ENCODE peak calls at places on chromosomes 11 and 22, in five cellular contexts. One of them, this sample, is unnamed.
A peak's percentile ranks its signal among the peaks of the same experiment; 100 is the strongest.

GRCh38 chr11:47345890-47346563 is 6.5 kb downstream of the MYBPC3 start:
- DNase-seq in body of pancreas: no peak
- DNase-seq in A549: no peak
- DNase-seq in H1: no peak
- DNase-seq in GM12891: no peak
- DNase-seq in this sample: no peak

GRCh38 chr11:125499563-125499962 is 3.5 kb upstream of the FEZ1 start:
- DNase-seq in GM12891: no peak
- DNase-seq in H1: no peak
- DNase-seq in body of pancreas: no peak
- DNase-seq in A549: no peak
- DNase-seq in this sample: no peak

GRCh38 chr11:128686745-128687177 is 7.1 kb upstream of the FLI1 start:
- DNase-seq in GM12891: peak; percentile 50
- DNase-seq in body of pancreas: peak; percentile 40
- DNase-seq in H1: peak; percentile 71
- DNase-seq in A549: no peak
- DNase-seq in this sample: peak; percentile 51

GRCh38 chr11:8649361-8649760 is 33.1 kb downstream of the TRIM66 start:
- DNase-seq in H1: no peak
- DNase-seq in body of pancreas: no peak
- DNase-seq in GM12891: no peak
- DNase-seq in A549: no peak
- DNase-seq in this sample: no peak

GRCh38 chr11:75174781-75175370 is 24.0 kb downstream of the SLCO2B1 start:
- DNase-seq in body of pancreas: peak; percentile 74
- DNase-seq in H1: no peak
- DNase-seq in GM12891: no peak
- DNase-seq in A549: no peak
- DNase-seq in this sample: no peak

GRCh38 chr11:127789887-127790286 is 789.3 kb upstream of the KIRREL3 start:
- DNase-seq in body of pancreas: peak; percentile 16
- DNase-seq in H1: no peak
- DNase-seq in GM12891: no peak
- DNase-seq in A549: no peak
- DNase-seq in this sample: no peak

GRCh38 chr11:67379061-67380058 is 6.0 kb upstream of the CLCF1 start:
- DNase-seq in H1: no peak
- DNase-seq in body of pancreas: no peak
- DNase-seq in GM12891: no peak
- DNase-seq in A549: peak; percentile 86
- DNase-seq in this sample: no peak

GRCh38 chr11:82703796-82704195 is 29.9 kb downstream of the FAM181B start:
- DNase-seq in H1: no peak
- DNase-seq in GM12891: no peak
- DNase-seq in A549: no peak
- DNase-seq in body of pancreas: no peak
- DNase-seq in this sample: no peak

GRCh38 chr11:40338739-40339138 is 1120.7 kb downstream of the LRRC4C start:
- DNase-seq in GM12891: no peak
- DNase-seq in H1: no peak
- DNase-seq in body of pancreas: no peak
- DNase-seq in A549: no peak
- DNase-seq in this sample: no peak

GRCh38 chr22:49862408-49862776 is 8.7 kb downstream of the ZBED4 start:
- DNase-seq in body of pancreas: no peak
- DNase-seq in GM12891: no peak
- DNase-seq in A549: no peak
- DNase-seq in H1: no peak
- DNase-seq in this sample: no peak

GRCh38 chr22:20656902-20657836 is 116.7 kb upstream of the SERPIND1 start:
- DNase-seq in A549: no peak
- DNase-seq in GM12891: no peak
- DNase-seq in H1: peak; percentile 16
- DNase-seq in body of pancreas: no peak
- DNase-seq in this sample: no peak

GRCh38 chr22:25795437-25795836 is 53.4 kb downstream of the MYO18B start:
- DNase-seq in H1: no peak
- DNase-seq in body of pancreas: peak; percentile 7
- DNase-seq in A549: no peak
- DNase-seq in GM12891: no peak
- DNase-seq in this sample: no peak

GRCh38 chr11:10696797-10697620 is 3.5 kb upstream of the IRAG1 start:
- DNase-seq in GM12891: no peak
- DNase-seq in body of pancreas: no peak
- DNase-seq in A549: no peak
- DNase-seq in H1: no peak
- DNase-seq in this sample: no peak

GRCh38 chr11:77141475-77141874 is 13.4 kb downstream of the MYO7A start:
- DNase-seq in A549: no peak
- DNase-seq in H1: no peak
- DNase-seq in GM12891: no peak
- DNase-seq in body of pancreas: no peak
- DNase-seq in this sample: no peak

GRCh38 chr11:15663778-15664218 is 549.1 kb downstream of the INSC start:
- DNase-seq in GM12891: no peak
- DNase-seq in body of pancreas: no peak
- DNase-seq in H1: peak; percentile 59
- DNase-seq in A549: no peak
- DNase-seq in this sample: no peak

GRCh38 chr22:50473088-50473487 is 1.7 kb downstream of the SBF1 start:
- DNase-seq in H1: no peak
- DNase-seq in A549: peak; percentile 60
- DNase-seq in body of pancreas: no peak
- DNase-seq in GM12891: no peak
- DNase-seq in this sample: no peak

GRCh38 chr11:103808246-103808645 is 228.2 kb upstream of the DDI1 start:
- DNase-seq in body of pancreas: no peak
- DNase-seq in GM12891: no peak
- DNase-seq in H1: no peak
- DNase-seq in A549: no peak
- DNase-seq in this sample: no peak

GRCh38 chr11:2834893-2835767 is 50.4 kb downstream of the CDKN1C start:
- DNase-seq in A549: no peak
- DNase-seq in GM12891: no peak
- DNase-seq in H1: no peak
- DNase-seq in body of pancreas: no peak
- DNase-seq in this sample: no peak

GRCh38 chr11:88508808-88509581 is 171.5 kb upstream of the CTSC start:
- DNase-seq in A549: no peak
- DNase-seq in body of pancreas: peak; percentile 10
- DNase-seq in H1: peak; percentile 57
- DNase-seq in GM12891: peak; percentile 44
- DNase-seq in this sample: no peak

GRCh38 chr11:34067383-34068065 is 16.0 kb downstream of the CAPRIN1 start:
- DNase-seq in GM12891: no peak
- DNase-seq in body of pancreas: no peak
- DNase-seq in H1: no peak
- DNase-seq in A549: no peak
- DNase-seq in this sample: no peak

GRCh38 chr11:126061707-126062678 is 673 bp downstream of the CDON start:
- DNase-seq in H1: peak; percentile 74
- DNase-seq in A549: peak; percentile 74
- DNase-seq in body of pancreas: peak; percentile 50
- DNase-seq in GM12891: no peak
- DNase-seq in this sample: no peak

GRCh38 chr11:97290444-97291041 is 900.7 kb downstream of the JRKL start:
- DNase-seq in A549: no peak
- DNase-seq in H1: no peak
- DNase-seq in body of pancreas: no peak
- DNase-seq in GM12891: no peak
- DNase-seq in this sample: no peak

GRCh38 chr11:114399903-114400221 is 449 bp downstream of the C11orf71 start:
- DNase-seq in GM12891: no peak
- DNase-seq in A549: peak; percentile 6
- DNase-seq in H1: no peak
- DNase-seq in body of pancreas: peak; percentile 81
- DNase-seq in this sample: no peak

GRCh38 chr11:123707606-123708205 is 33.8 kb downstream of the ZNF202 start:
- DNase-seq in body of pancreas: peak; percentile 60
- DNase-seq in GM12891: peak; percentile 26
- DNase-seq in H1: peak; percentile 71
- DNase-seq in A549: peak; percentile 50
- DNase-seq in this sample: no peak

GRCh38 chr22:36048911-36049677 is 20.5 kb upstream of the RBFOX2 start:
- DNase-seq in body of pancreas: peak; percentile 37
- DNase-seq in A549: no peak
- DNase-seq in GM12891: no peak
- DNase-seq in H1: no peak
- DNase-seq in this sample: no peak

GRCh38 chr11:96013459-96014213 is 89.7 kb upstream of the MTMR2 start:
- DNase-seq in A549: no peak
- DNase-seq in H1: no peak
- DNase-seq in GM12891: no peak
- DNase-seq in body of pancreas: no peak
- DNase-seq in this sample: no peak

GRCh38 chr22:44128961-44129613 is 51.6 kb upstream of the PARVG start:
- DNase-seq in GM12891: no peak
- DNase-seq in body of pancreas: no peak
- DNase-seq in H1: no peak
- DNase-seq in A549: no peak
- DNase-seq in this sample: no peak

GRCh38 chr22:26259510-26259909 is 90.2 kb downstream of the SEZ6L start:
- DNase-seq in A549: no peak
- DNase-seq in H1: peak; percentile 73
- DNase-seq in GM12891: no peak
- DNase-seq in body of pancreas: peak; percentile 2
- DNase-seq in this sample: no peak

GRCh38 chr11:64720640-64721358 is 2.2 kb downstream of the NRXN2 start:
- DNase-seq in A549: no peak
- DNase-seq in H1: no peak
- DNase-seq in GM12891: no peak
- DNase-seq in body of pancreas: no peak
- DNase-seq in this sample: no peak

GRCh38 chr11:292211-293121 is 3.5 kb downstream of the PGGHG start:
- DNase-seq in A549: no peak
- DNase-seq in GM12891: no peak
- DNase-seq in H1: no peak
- DNase-seq in body of pancreas: no peak
- DNase-seq in this sample: no peak
- TF ChIP-seq POLR2A in A549: no peak
- TF ChIP-seq POLR2A in GM12891: no peak
- TF ChIP-seq POLR2A in H1: no peak
- TF ChIP-seq POLR2A in body of pancreas: no peak
- TF ChIP-seq POLR2A in this sample: no peak

GRCh38 chr11:28243057-28243456 is 134.9 kb downstream of the METTL15 start:
- DNase-seq in A549: no peak
- DNase-seq in GM12891: no peak
- DNase-seq in body of pancreas: no peak
- DNase-seq in H1: no peak
- DNase-seq in this sample: no peak
- TF ChIP-seq POLR2A in A549: no peak
- TF ChIP-seq POLR2A in GM12891: no peak
- TF ChIP-seq POLR2A in body of pancreas: no peak
- TF ChIP-seq POLR2A in H1: no peak
- TF ChIP-seq POLR2A in this sample: no peak

DNA sequence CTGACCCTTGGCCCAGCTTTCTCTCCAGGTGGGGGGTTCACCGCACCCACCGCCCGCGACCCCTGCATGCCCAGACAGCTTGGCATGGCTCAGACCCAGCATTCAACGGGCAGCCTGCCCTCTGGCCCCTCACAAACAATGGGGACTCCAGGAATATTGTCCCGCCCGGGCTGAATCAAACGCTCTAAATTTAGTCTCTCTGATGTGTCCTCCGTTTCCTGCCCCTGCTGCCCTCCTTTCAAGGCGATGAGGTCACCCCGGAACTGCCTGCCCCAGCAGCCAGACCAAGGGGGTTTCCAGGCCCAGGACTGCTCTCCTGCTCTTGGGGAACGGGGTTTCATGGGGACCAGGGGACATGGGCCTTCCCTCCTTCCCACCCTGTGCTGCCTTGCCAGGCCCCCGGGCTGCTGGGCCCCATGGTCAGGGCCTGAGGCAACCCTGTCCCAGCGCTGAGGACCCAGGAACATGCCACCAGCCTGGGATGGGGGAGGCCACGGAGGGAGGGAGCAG is 10.1 kb upstream of the PDGFB start:
- DNase-seq in body of pancreas: no peak
- DNase-seq in H1: no peak
- DNase-seq in A549: no peak
- DNase-seq in GM12891: peak; percentile 83
- DNase-seq in this sample: peak; percentile 90
- TF ChIP-seq POLR2A in body of pancreas: no peak
- TF ChIP-seq POLR2A in H1: no peak
- TF ChIP-seq POLR2A in A549: no peak
- TF ChIP-seq POLR2A in GM12891: peak; percentile 28
- TF ChIP-seq POLR2A in this sample: peak; percentile 75

DNA sequence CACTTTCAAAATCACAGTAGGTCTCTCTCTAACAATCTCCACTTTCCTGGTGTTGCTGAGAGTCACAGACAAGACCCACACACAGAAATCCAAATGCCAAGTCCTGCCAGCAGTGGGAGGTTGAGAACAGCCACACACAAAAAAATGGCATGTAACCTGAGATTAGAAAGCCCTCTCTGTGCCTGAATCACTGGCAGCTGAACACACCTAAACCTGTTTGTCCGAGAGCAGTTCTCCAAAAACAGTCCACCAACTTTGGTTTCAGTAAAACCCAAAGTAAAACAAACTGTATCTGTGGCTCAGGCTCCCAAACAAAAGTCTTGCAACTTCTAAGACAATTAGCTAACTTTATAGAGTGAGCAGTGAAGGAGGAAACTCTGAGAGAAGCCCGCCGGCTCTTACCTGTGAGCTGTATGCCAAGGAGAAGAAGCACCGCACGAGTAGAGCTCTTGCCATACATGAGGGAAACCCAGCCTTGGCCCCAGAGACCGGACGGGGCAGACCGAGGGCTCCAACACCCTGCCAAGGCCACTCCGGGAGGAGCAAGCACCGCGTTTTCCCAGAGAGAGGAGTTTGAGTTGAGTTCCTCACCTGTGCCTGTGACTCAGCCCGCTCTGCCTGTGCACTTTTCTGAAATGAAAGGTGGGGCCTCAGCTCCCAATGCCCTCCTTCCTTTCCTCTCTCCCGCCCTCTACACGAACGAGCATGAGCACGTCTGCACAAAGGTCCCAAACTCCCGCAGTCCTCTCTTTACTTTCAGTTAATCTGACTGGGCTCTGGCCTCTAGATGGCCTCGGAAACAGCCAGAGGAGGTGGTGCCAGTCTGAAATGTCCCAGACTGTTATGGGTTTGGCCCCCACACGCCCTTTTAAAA is at the start of gene MPZL2:
- DNase-seq in GM12891: no peak
- DNase-seq in body of pancreas: peak; percentile 87
- DNase-seq in A549: no peak
- DNase-seq in H1: peak; percentile 70
- DNase-seq in this sample: no peak
- TF ChIP-seq POLR2A in GM12891: no peak
- TF ChIP-seq POLR2A in body of pancreas: peak; percentile 86
- TF ChIP-seq POLR2A in A549: no peak
- TF ChIP-seq POLR2A in H1: peak; percentile 73
- TF ChIP-seq POLR2A in this sample: no peak

GRCh38 chr22:38175206-38176118 is 6.2 kb downstream of the PLA2G6 start:
- DNase-seq in GM12891: no peak
- DNase-seq in H1: no peak
- DNase-seq in A549: no peak
- DNase-seq in body of pancreas: no peak
- DNase-seq in this sample: no peak
- TF ChIP-seq POLR2A in GM12891: no peak
- TF ChIP-seq POLR2A in H1: no peak
- TF ChIP-seq POLR2A in A549: no peak
- TF ChIP-seq POLR2A in body of pancreas: no peak
- TF ChIP-seq POLR2A in this sample: no peak

This sample was measured in GM12892.